ENCODE peak calls at places on chromosomes 16 and 17, in seven cellular contexts. A, D, C, M, X, F and U are unnamed samples.

GRCh38 chr17:44233582-44233981 is 14.1 kb upstream of the UBTF start:
- DNase-seq in A (no peak), D (no peak), C (no peak), M (no peak), X (no peak), F (no peak), U (no peak)

GRCh38 chr17:15651001-15651582 is 31.6 kb upstream of the FBXW10B start:
- DNase-seq in A (peak), D (no peak), C (no peak), M (no peak), X (no peak), F (no peak), U (no peak)

GRCh38 chr16:85052536-85052935 is 24.9 kb downstream of the KIAA0513 start:
- DNase-seq in A (no peak), D (no peak), C (no peak), M (no peak), X (no peak), F (no peak), U (no peak)

GRCh38 chr16:88805887-88806393 is 2.4 kb downstream of the CDT1 start:
- DNase-seq in A (no peak), D (no peak), C (no peak), M (no peak), X (no peak), F (no peak), U (no peak)

GRCh38 chr16:89572042-89572441 is 3.5 kb upstream of the CPNE7 start:
- DNase-seq in A (no peak), D (no peak), C (no peak), M (no peak), X (no peak), F (no peak), U (no peak)

GRCh38 chr17:18166894-18167293 is 16.7 kb upstream of the ALKBH5 start:
- DNase-seq in A (no peak), D (no peak), C (no peak), M (no peak), X (no peak), F (no peak), U (no peak)

GRCh38 chr17:29579866-29580771 is 9.3 kb downstream of the GIT1 start:
- DNase-seq in A (peak), D (no peak), C (peak), M (peak), X (peak), F (no peak), U (peak)

GRCh38 chr16:85275533-85276249 is 163.4 kb upstream of the CIBAR2 start:
- DNase-seq in A (peak), D (no peak), C (peak), M (peak), X (peak), F (no peak), U (peak)

GRCh38 chr17:34254651-34255380 is at the start of gene CCL2:
- DNase-seq in A (peak), D (peak), C (no peak), M (no peak), X (no peak), F (no peak), U (no peak)

GRCh38 chr16:58419241-58420012 is 27.2 kb downstream of the GINS3 start:
- DNase-seq in A (no peak), D (no peak), C (no peak), M (no peak), X (no peak), F (no peak), U (no peak)

GRCh38 chr17:75571197-75571884 is 16.3 kb upstream of the MYO15B start:
- DNase-seq in A (no peak), D (no peak), C (peak), M (no peak), X (no peak), F (peak), U (peak)

GRCh38 chr16:2177561-2177960 is 18.8 kb downstream of the CASKIN1 start:
- DNase-seq in A (no peak), D (no peak), C (no peak), M (no peak), X (no peak), F (no peak), U (no peak)

GRCh38 chr16:89210165-89210903 is 7.2 kb upstream of the ZNF778 start:
- DNase-seq in A (no peak), D (no peak), C (no peak), M (no peak), X (no peak), F (no peak), U (no peak)

GRCh38 chr17:75595284-75595918 is 7.8 kb downstream of the MYO15B start:
- DNase-seq in A (no peak), D (no peak), C (no peak), M (no peak), X (no peak), F (no peak), U (no peak)

GRCh38 chr16:50267151-50267631 is 840 bp downstream of the ADCY7 start:
- DNase-seq in A (peak), D (no peak), C (no peak), M (no peak), X (no peak), F (no peak), U (no peak)

GRCh38 chr16:4293822-4294457 is 21.1 kb upstream of the TFAP4 start:
- DNase-seq in A (peak), D (no peak), C (no peak), M (no peak), X (no peak), F (no peak), U (no peak)

GRCh38 chr16:66549284-66550131 is at the start of gene TK2:
- DNase-seq in A (peak), D (no peak), C (peak), M (peak), X (peak), F (no peak), U (peak)

GRCh38 chr16:73216932-73217331 is 169.0 kb upstream of the ZFHX3 start:
- DNase-seq in A (no peak), D (no peak), C (no peak), M (no peak), X (no peak), F (no peak), U (no peak)

GRCh38 chr16:86318119-86318518 is 192.2 kb upstream of the FOXF1 start:
- DNase-seq in A (no peak), D (no peak), C (no peak), M (no peak), X (no peak), F (no peak), U (no peak)

GRCh38 chr17:9644910-9645751 is at the start of gene USP43:
- DNase-seq in A (peak), D (no peak), C (peak), M (peak), X (peak), F (no peak), U (peak)

GRCh38 chr17:6853764-6854442 is 22.4 kb upstream of the TEKT1 start:
- DNase-seq in A (no peak), D (peak), C (no peak), M (no peak), X (peak), F (no peak), U (peak)

GRCh38 chr16:6482861-6483530 is 849.6 kb upstream of the RBFOX1 start:
- DNase-seq in A (peak), D (no peak), C (no peak), M (no peak), X (no peak), F (no peak), U (no peak)

GRCh38 chr16:1983544-1984346 is at the start of gene GFER:
- DNase-seq in A (peak), D (peak), C (peak), M (peak), X (peak), F (peak), U (peak)

GRCh38 chr17:48990882-48991357 is 6.3 kb upstream of the IGF2BP1 start:
- DNase-seq in A (no peak), D (no peak), C (no peak), M (peak), X (no peak), F (no peak), U (no peak)

GRCh38 chr17:37019117-37019744 is 70.5 kb downstream of the AATF start:
- DNase-seq in A (no peak), D (no peak), C (no peak), M (no peak), X (no peak), F (no peak), U (no peak)

GRCh38 chr17:44848961-44849489 is 1.3 kb downstream of the HIGD1B start:
- DNase-seq in A (peak), D (no peak), C (no peak), M (no peak), X (no peak), F (no peak), U (no peak)

GRCh38 chr16:77273815-77274214 is 74.6 kb downstream of the SYCE1L start:
- DNase-seq in A (no peak), D (no peak), C (no peak), M (no peak), X (no peak), F (no peak), U (no peak)

GRCh38 chr17:59357929-59358328 is 26.5 kb downstream of the YPEL2 start:
- DNase-seq in A (no peak), D (no peak), C (no peak), M (no peak), X (no peak), F (no peak), U (no peak)

GRCh38 chr17:35433075-35433894 is 985 bp upstream of the SLFN12 start:
- DNase-seq in A (no peak), D (peak), C (peak), M (peak), X (peak), F (peak), U (peak)

GRCh38 chr17:79954281-79955166 is 81.1 kb downstream of the TBC1D16 start:
- DNase-seq in A (peak), D (no peak), C (no peak), M (no peak), X (no peak), F (no peak), U (no peak)

GRCh38 chr17:45906927-45907622 is 12.7 kb downstream of the MAPT start:
- DNase-seq in A (no peak), D (no peak), C (no peak), M (no peak), X (no peak), F (no peak), U (no peak)

GRCh38 chr16:2160915-2161551 is 5.5 kb downstream of the TRAF7 start:
- DNase-seq in A (no peak), D (no peak), C (no peak), M (no peak), X (peak), F (no peak), U (no peak)

DNA sequence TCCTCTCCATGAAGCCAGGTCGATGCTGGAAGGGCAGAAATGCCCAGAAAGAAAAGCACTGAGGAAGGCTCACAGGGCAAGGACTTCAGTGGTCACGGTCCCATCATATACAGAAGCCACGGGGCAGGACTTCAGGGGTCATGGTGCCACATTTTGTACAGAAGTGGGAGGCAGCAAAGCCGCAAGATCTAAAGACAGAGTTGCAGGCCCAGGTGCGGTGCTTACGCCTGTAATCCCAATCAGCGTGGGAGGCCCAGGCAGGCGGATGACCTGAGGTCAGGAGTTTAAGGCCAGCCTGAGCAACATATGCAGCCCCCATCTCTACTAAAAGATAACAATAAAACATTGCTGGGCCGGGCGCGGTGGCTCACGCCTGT is 96.0 kb downstream of the NXN start:
- DNase-seq in A (no peak), D (no peak), C (no peak), M (no peak), X (peak), F (no peak), U (no peak)
- TF ChIP-seq TAF1 in A (no peak), D (no peak), C (no peak), M (no peak), X (no peak), F (no peak), U (no peak)

GRCh38 chr17:81524063-81524864 is 3.9 kb upstream of the FSCN2 start:
- DNase-seq in A (no peak), D (no peak), C (no peak), M (no peak), X (no peak), F (no peak), U (no peak)
- TF ChIP-seq TAF1 in A (no peak), D (no peak), C (no peak), M (no peak), X (no peak), F (no peak), U (no peak)

DNA sequence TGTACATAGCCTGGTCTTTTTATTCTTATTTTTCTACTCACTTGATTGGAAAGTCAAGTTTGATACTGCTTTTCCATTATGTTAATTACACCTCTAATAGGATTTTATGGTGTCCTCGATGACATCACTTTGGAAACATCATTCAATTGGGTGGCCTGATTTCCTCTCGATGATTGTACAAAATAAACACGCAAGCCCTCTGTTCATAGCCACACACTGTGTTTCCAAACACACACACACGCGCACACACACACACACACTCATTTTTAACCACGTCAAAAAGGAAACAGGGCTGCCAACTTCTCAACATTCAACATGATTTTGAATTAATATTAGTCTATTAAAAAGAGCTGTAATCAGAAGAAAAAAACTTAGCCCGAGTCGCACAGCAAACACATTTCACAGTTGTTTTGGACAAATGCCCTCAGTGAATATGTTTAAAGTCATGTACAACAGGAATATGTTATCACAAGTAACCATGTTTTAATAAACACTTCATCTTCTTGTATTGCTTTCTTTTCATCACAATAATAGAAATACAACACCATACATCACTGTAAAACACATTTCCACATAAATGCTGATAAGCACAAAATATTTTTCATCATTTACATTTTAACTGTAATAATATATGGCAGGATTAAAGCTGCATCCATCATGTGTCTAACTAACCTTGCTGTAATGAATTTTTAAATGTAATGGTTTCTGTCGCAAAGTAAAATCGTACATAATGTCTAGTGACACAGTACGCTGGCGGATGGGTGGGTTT is 219.1 kb upstream of the IRX3 start:
- DNase-seq in A (no peak), D (no peak), C (no peak), M (no peak), X (no peak), F (no peak), U (no peak)
- TF ChIP-seq TAF1 in A (no peak), D (no peak), C (no peak), M (no peak), X (no peak), F (no peak), U (no peak)

GRCh38 chr17:66949501-66949900 is 15.0 kb upstream of the CACNG4 start:
- DNase-seq in A (no peak), D (no peak), C (no peak), M (no peak), X (no peak), F (no peak), U (no peak)

GRCh38 chr17:66951605-66951953 is 12.9 kb upstream of the CACNG4 start:
- DNase-seq in A (no peak), D (no peak), C (no peak), M (no peak), X (no peak), F (no peak), U (no peak)

GRCh38 chr17:66950886-66951604 is 13.5 kb upstream of the CACNG4 start:
- DNase-seq in A (no peak), D (no peak), C (no peak), M (no peak), X (no peak), F (no peak), U (no peak)

GRCh38 chr17:66952031-66952524 is 12.4 kb upstream of the CACNG4 start:
- DNase-seq in A (no peak), D (peak), C (no peak), M (no peak), X (peak), F (no peak), U (no peak)

GRCh38 chr17:66950325-66950724 is 14.2 kb upstream of the CACNG4 start:
- DNase-seq in A (no peak), D (no peak), C (no peak), M (no peak), X (no peak), F (no peak), U (no peak)
- TF ChIP-seq TAF1 in A (no peak), D (no peak), C (no peak), M (no peak), X (no peak), F (no peak), U (no peak)

GRCh38 chr16:30429678-30430427 is at the start of gene DCTPP1:
- DNase-seq in A (peak), D (peak), C (peak), M (peak), X (peak), F (peak), U (peak)

GRCh38 chr16:30434852-30435251 is 5.0 kb upstream of the DCTPP1 start:
- DNase-seq in A (no peak), D (no peak), C (no peak), M (no peak), X (no peak), F (no peak), U (no peak)

GRCh38 chr16:30428055-30428454 is 1.8 kb downstream of the DCTPP1 start:
- DNase-seq in A (no peak), D (no peak), C (no peak), M (no peak), X (no peak), F (no peak), U (no peak)

GRCh38 chr16:30429418-30429677 is 482 bp downstream of the DCTPP1 start:
- DNase-seq in A (no peak), D (no peak), C (no peak), M (no peak), X (no peak), F (no peak), U (no peak)

DNA sequence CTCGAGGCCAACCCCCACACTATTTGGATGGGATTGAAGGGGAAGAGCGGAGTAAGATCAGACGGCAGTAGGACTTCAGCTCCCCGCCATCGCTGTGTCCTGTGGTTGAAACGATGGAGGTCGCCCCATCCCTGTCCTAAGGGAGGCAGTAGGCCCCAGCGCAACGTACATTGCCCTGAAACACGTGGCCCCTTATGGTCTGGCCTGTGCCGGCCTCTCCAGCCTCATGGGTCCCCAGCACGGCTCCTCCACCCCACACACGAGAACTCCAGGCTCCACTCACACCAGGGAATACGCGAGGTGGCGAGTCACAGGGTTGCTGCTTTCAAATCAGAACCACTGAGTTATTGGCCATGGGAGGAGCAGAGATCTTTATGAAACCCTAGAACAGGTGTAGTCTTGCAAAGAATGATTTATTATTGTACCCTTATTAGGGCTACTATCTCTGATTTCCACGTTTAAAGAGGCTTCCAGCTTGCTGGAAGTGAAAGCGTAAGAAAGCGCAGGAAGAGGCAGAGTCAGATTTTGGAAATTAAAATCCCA is 669 bp upstream of the DCTPP1 start:
- DNase-seq in A (peak), D (no peak), C (no peak), M (peak), X (peak), F (no peak), U (no peak)
- TF ChIP-seq TAF1 in A (no peak), D (no peak), C (no peak), M (no peak), X (peak), F (no peak), U (no peak)